ENCODE peak calls at places on chromosome 2, in five cellular contexts. Q is Karpas-422, E is suprapubic skin, J is mucosa of descending colon, S is spleen. P is an unnamed sample.

GRCh38 chr2:100060875-100061274 is 81.5 kb downstream of the AFF3 start:
- DNase-seq in S (no peak), E (no peak), J (no peak), Q (no peak), P (no peak)

GRCh38 chr2:1698188-1698945 is 45.9 kb downstream of the PXDN start:
- DNase-seq in Q (no peak), S (no peak), J (no peak), E (no peak), P (no peak)

GRCh38 chr2:74333175-74333574 is 10.0 kb downstream of the SLC4A5 start:
- DNase-seq in E (no peak), J (peak; percentile 61), Q (peak; percentile 82), S (no peak), P (no peak)

GRCh38 chr2:37378411-37378810 is 34.0 kb downstream of the QPCT start:
- DNase-seq in S (no peak), E (no peak), J (no peak), Q (no peak), P (no peak)

GRCh38 chr2:1675633-1676032 is 68.7 kb downstream of the PXDN start:
- DNase-seq in E (peak; percentile 77), Q (no peak), S (no peak), J (no peak), P (no peak)

GRCh38 chr2:8573234-8573941 is 108.5 kb upstream of the ID2 start:
- DNase-seq in S (no peak), E (peak; percentile 77), Q (no peak), J (peak; percentile 61), P (no peak)

GRCh38 chr2:234203135-234203984 is 152.9 kb downstream of the SPP2 start:
- DNase-seq in E (no peak), S (no peak), Q (no peak), J (peak; percentile 7), P (no peak)

GRCh38 chr2:237101118-237101979 is 15.7 kb downstream of the COPS8 start:
- DNase-seq in Q (no peak), E (no peak), J (no peak), S (no peak), P (no peak)

GRCh38 chr2:190432567-190433231 is 24.5 kb downstream of the MFSD6 start:
- DNase-seq in E (no peak), S (no peak), J (peak; percentile 36), Q (no peak), P (no peak)

GRCh38 chr2:28356095-28356911 is 36.4 kb upstream of the FOSL2 start:
- DNase-seq in E (peak; percentile 93), Q (no peak), S (peak; percentile 91), J (peak; percentile 89), P (peak; percentile 97)

GRCh38 chr2:28175028-28175427 is 217.6 kb upstream of the FOSL2 start:
- DNase-seq in S (no peak), E (no peak), Q (no peak), J (no peak), P (no peak)

GRCh38 chr2:71082402-71083252 is 14.2 kb downstream of the NAGK start:
- DNase-seq in Q (peak; percentile 39), S (no peak), E (no peak), J (no peak), P (no peak)

GRCh38 chr2:98280376-98281102 is 65.7 kb upstream of the CNGA3 start:
- DNase-seq in S (no peak), E (no peak), J (peak; percentile 69), Q (no peak), P (no peak)

GRCh38 chr2:3649581-3649980 is 8.4 kb upstream of the ALLC start:
- DNase-seq in S (peak; percentile 68), Q (no peak), E (no peak), J (no peak), P (no peak)
- H3K4me1 ChIP-seq in S (peaks cover 14% of the 10 kb centered on the region), Q (peaks cover 19% of the 10 kb centered on the region), E (peaks cover 11% of the 10 kb centered on the region), J (peaks cover 7% of the 10 kb centered on the region), P (no peaks in the 10 kb centered on the region)

DNA sequence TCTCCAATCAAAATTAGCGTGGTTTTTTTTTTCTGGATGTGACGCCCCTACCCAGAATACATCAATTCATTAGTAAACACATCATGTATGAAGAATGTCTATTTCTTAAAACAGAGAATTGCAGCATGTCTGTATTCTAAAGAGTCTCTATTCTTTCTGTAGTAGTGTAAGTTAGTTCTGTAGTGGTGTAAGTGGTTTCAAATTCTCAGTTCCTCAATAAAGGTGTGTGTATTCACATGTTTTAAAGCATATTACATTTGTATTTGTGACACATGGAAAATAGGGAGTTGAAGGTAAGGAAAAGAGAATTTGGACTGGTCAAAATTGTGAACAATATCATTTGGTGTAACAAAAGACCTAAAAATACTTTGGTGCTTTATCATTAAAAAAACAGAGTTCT is 8.0 kb upstream of the GPR75 start:
- DNase-seq in S (no peak), J (no peak), Q (no peak), E (no peak), P (no peak)
- H3K4me1 ChIP-seq in S (no peaks in the 10 kb centered on the region), J (no peaks in the 10 kb centered on the region), Q (no peaks in the 10 kb centered on the region), E (peaks cover 4% of the 10 kb centered on the region), P (peaks cover 3% of the 10 kb centered on the region)

GRCh38 chr2:206361407-206362045 is 81.8 kb upstream of the ADAM23 start:
- DNase-seq in S (no peak), J (no peak), Q (no peak), E (no peak), P (no peak)
- H3K4me1 ChIP-seq in S (no peaks in the 10 kb centered on the region), J (no peaks in the 10 kb centered on the region), Q (no peaks in the 10 kb centered on the region), E (no peaks in the 10 kb centered on the region), P (no peaks in the 10 kb centered on the region)

GRCh38 chr2:208915401-208915800 is 508.4 kb upstream of the MAP2 start:
- DNase-seq in S (no peak), Q (no peak), E (no peak), J (no peak), P (no peak)
- H3K4me1 ChIP-seq in S (no peaks in the 10 kb centered on the region), Q (no peaks in the 10 kb centered on the region), E (no peaks in the 10 kb centered on the region), J (no peaks in the 10 kb centered on the region), P (no peaks in the 10 kb centered on the region)

GRCh38 chr2:181772777-181773176 is 92.5 kb upstream of the NEUROD1 start:
- DNase-seq in Q (no peak), E (no peak), S (no peak), J (no peak), P (no peak)
- H3K4me1 ChIP-seq in Q (peaks cover 5% of the 10 kb centered on the region), E (peaks cover 4% of the 10 kb centered on the region), S (no peaks in the 10 kb centered on the region), J (peaks cover 2% of the 10 kb centered on the region), P (no peaks in the 10 kb centered on the region)

GRCh38 chr2:126239560-126239959 is 416.4 kb upstream of the GYPC start:
- DNase-seq in S (no peak), Q (peak; percentile 54), J (no peak), E (no peak), P (no peak)
- H3K4me1 ChIP-seq in S (no peaks in the 10 kb centered on the region), Q (peaks cover 6% of the 10 kb centered on the region), J (no peaks in the 10 kb centered on the region), E (no peaks in the 10 kb centered on the region), P (peaks cover 3% of the 10 kb centered on the region)

DNA sequence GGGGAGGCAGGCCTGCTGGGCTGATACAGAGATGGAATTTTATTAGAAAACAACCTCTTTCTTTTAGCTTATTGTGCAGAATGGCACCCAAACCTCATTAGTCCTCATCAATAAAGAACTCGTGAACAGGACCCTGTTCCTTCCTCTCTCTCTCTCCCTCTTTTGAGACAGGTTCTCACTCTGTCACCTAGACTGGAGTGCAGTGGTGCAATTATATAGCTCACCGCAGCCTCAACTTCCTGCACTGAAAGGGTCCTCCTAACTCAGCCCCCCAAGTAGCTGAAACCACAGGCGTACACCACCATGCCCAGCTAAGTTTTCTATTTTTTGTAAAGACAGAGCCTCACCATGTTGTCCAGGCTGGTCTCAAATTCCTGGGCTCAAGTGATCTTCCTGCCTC is 21.7 kb upstream of the AP1S3 start:
- DNase-seq in Q (no peak), S (no peak), J (no peak), E (no peak), P (no peak)
- H3K4me1 ChIP-seq in Q (no peaks in the 10 kb centered on the region), S (no peaks in the 10 kb centered on the region), J (peaks cover 12% of the 10 kb centered on the region), E (no peaks in the 10 kb centered on the region), P (no peaks in the 10 kb centered on the region)